ENCODE peak calls at places on chromosomes 12 and 14, in eight cellular contexts. One of them, this sample, is unnamed.

GRCh38 chr12:11886339-11886738 is 184.4 kb upstream of the BCL2L14 start:
- DNase-seq in tibial nerve: no peak
- DNase-seq in A549: no peak
- DNase-seq in sigmoid colon: no peak
- DNase-seq in H1: no peak
- DNase-seq in IMR-90: no peak
- DNase-seq in uterus: no peak
- DNase-seq in body of pancreas: no peak
- DNase-seq in this sample: no peak

GRCh38 chr12:10557766-10558165 is 52.1 kb downstream of the EIF2S3B start:
- DNase-seq in H1: no peak
- DNase-seq in tibial nerve: no peak
- DNase-seq in IMR-90: no peak
- DNase-seq in body of pancreas: no peak
- DNase-seq in sigmoid colon: no peak
- DNase-seq in uterus: no peak
- DNase-seq in A549: no peak
- DNase-seq in this sample: no peak

GRCh38 chr12:28110329-28110728 is 79.9 kb upstream of the CCDC91 start:
- DNase-seq in H1: no peak
- DNase-seq in tibial nerve: no peak
- DNase-seq in IMR-90: no peak
- DNase-seq in A549: no peak
- DNase-seq in sigmoid colon: no peak
- DNase-seq in uterus: no peak
- DNase-seq in body of pancreas: no peak
- DNase-seq in this sample: no peak

GRCh38 chr14:70162353-70162752 is 26.4 kb downstream of the SLC8A3 start:
- DNase-seq in body of pancreas: no peak
- DNase-seq in sigmoid colon: no peak
- DNase-seq in IMR-90: no peak
- DNase-seq in uterus: no peak
- DNase-seq in H1: no peak
- DNase-seq in tibial nerve: no peak
- DNase-seq in A549: no peak
- DNase-seq in this sample: no peak

GRCh38 chr12:48185181-48185919 is 1.9 kb downstream of the CCDC184 start:
- DNase-seq in H1: peak; percentile 63
- DNase-seq in tibial nerve: no peak
- DNase-seq in IMR-90: no peak
- DNase-seq in uterus: no peak
- DNase-seq in sigmoid colon: no peak
- DNase-seq in A549: no peak
- DNase-seq in body of pancreas: no peak
- DNase-seq in this sample: no peak

GRCh38 chr12:21523148-21523547 is 2.9 kb upstream of the SPX start:
- DNase-seq in tibial nerve: no peak
- DNase-seq in uterus: no peak
- DNase-seq in H1: no peak
- DNase-seq in sigmoid colon: no peak
- DNase-seq in body of pancreas: no peak
- DNase-seq in A549: no peak
- DNase-seq in IMR-90: no peak
- DNase-seq in this sample: no peak

GRCh38 chr12:28770329-28770728 is 378.7 kb upstream of the FAR2 start:
- DNase-seq in body of pancreas: no peak
- DNase-seq in H1: no peak
- DNase-seq in IMR-90: no peak
- DNase-seq in uterus: no peak
- DNase-seq in sigmoid colon: no peak
- DNase-seq in A549: no peak
- DNase-seq in tibial nerve: no peak
- DNase-seq in this sample: no peak

GRCh38 chr12:40137252-40137651 is 31.4 kb upstream of the SLC2A13 start:
- DNase-seq in sigmoid colon: no peak
- DNase-seq in tibial nerve: no peak
- DNase-seq in H1: no peak
- DNase-seq in IMR-90: peak; percentile 6
- DNase-seq in A549: no peak
- DNase-seq in body of pancreas: no peak
- DNase-seq in uterus: no peak
- DNase-seq in this sample: no peak

GRCh38 chr14:89330236-89331002 is 86.6 kb downstream of the FOXN3 start:
- DNase-seq in IMR-90: peak; percentile 97
- DNase-seq in A549: no peak
- DNase-seq in sigmoid colon: peak; percentile 83
- DNase-seq in H1: no peak
- DNase-seq in body of pancreas: peak; percentile 25
- DNase-seq in tibial nerve: peak; percentile 70
- DNase-seq in uterus: peak; percentile 57
- DNase-seq in this sample: no peak

GRCh38 chr14:96117997-96118790 is 79.0 kb downstream of the C14orf132 start:
- DNase-seq in IMR-90: no peak
- DNase-seq in sigmoid colon: no peak
- DNase-seq in body of pancreas: no peak
- DNase-seq in uterus: no peak
- DNase-seq in tibial nerve: no peak
- DNase-seq in H1: no peak
- DNase-seq in A549: no peak
- DNase-seq in this sample: no peak

GRCh38 chr14:90609376-90609775 is 206.9 kb downstream of the TTC7B start:
- DNase-seq in H1: no peak
- DNase-seq in sigmoid colon: peak; percentile 84
- DNase-seq in body of pancreas: no peak
- DNase-seq in IMR-90: no peak
- DNase-seq in A549: no peak
- DNase-seq in tibial nerve: no peak
- DNase-seq in uterus: no peak
- DNase-seq in this sample: no peak

GRCh38 chr12:59119676-59120075 is 199.4 kb upstream of the LRIG3 start:
- DNase-seq in IMR-90: peak; percentile 39
- DNase-seq in body of pancreas: no peak
- DNase-seq in A549: no peak
- DNase-seq in sigmoid colon: no peak
- DNase-seq in uterus: no peak
- DNase-seq in H1: no peak
- DNase-seq in tibial nerve: no peak
- DNase-seq in this sample: no peak

GRCh38 chr12:12008232-12008850 is 62.4 kb upstream of the BCL2L14 start:
- DNase-seq in IMR-90: no peak
- DNase-seq in body of pancreas: no peak
- DNase-seq in H1: peak; percentile 73
- DNase-seq in A549: no peak
- DNase-seq in sigmoid colon: no peak
- DNase-seq in tibial nerve: no peak
- DNase-seq in uterus: no peak
- DNase-seq in this sample: no peak

DNA sequence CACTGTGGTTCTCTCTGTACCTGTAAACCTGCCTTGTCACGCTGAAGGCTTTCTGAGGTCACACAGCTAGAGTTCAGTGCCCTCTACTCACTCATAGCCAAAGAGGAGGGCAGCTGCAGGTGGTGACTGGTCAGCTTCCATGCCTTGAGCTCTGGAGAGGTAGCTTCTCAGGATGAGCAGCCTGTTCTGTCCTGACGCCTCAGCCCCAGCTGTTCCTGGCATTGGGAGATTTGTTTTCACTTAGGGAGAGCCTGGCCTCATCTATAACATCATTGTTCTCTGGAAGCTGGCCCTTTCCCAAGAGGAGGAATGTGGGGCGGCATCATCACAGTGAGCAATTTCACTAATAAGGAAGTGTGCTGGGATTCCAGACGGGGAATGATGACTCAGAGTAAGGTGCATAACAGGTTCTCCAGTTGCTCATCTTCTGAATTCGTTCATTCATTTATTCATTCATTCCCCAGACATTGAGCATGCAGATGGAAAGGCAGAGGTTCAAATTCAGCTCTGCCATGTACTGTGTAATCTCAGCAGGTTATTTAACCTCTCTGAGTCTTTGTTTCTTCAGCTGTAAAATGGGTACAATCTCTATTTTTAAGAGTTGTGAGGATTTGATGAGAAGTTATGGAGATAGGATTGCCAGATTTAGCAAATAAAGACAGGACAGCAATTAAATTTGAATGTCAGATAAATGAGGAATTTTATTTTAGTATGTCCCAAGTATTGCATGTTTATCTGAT is 255.8 kb upstream of the CRY1 start:
- DNase-seq in IMR-90: peak; percentile 91
- DNase-seq in tibial nerve: peak; percentile 33
- DNase-seq in A549: peak; percentile 82
- DNase-seq in sigmoid colon: no peak
- DNase-seq in uterus: no peak
- DNase-seq in body of pancreas: peak; percentile 57
- DNase-seq in H1: no peak
- DNase-seq in this sample: peak; percentile 66
- H3K27ac ChIP-seq in IMR-90: no peak overlapping the region
- H3K27ac ChIP-seq in tibial nerve: no peak overlapping the region
- H3K27ac ChIP-seq in A549: peak overlapping the region; percentile 94
- H3K27ac ChIP-seq in sigmoid colon: no peak overlapping the region
- H3K27ac ChIP-seq in uterus: no peak overlapping the region
- H3K27ac ChIP-seq in body of pancreas: peak overlapping the region; percentile 50
- H3K27ac ChIP-seq in H1: no peak overlapping the region
- H3K27ac ChIP-seq in this sample: peak overlapping the region; percentile 84

DNA sequence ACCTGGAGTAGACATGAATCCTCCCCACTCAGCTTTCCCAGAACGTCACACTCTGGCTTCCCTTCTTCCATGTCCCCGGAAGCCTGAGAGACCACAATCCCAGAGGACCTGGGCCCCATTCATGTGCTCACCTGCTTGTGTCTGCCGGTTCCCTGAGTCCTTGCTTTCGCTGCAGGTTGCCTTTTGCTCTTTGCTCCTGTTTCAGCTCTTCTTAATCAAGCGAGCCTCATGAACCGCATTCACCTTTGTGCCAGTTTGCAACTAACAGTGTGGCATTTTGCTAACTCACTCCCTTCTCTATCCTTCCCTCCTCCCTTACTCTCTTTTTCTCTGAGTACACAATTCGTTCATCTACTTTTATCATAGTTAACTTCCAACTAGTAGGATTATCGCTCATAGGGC is 23.1 kb downstream of the ENTPD5 start:
- DNase-seq in IMR-90: no peak
- DNase-seq in tibial nerve: no peak
- DNase-seq in sigmoid colon: no peak
- DNase-seq in H1: no peak
- DNase-seq in uterus: no peak
- DNase-seq in body of pancreas: no peak
- DNase-seq in A549: no peak
- DNase-seq in this sample: no peak
- TF ChIP-seq POLR2A in IMR-90: no peak
- TF ChIP-seq POLR2A in tibial nerve: no peak
- TF ChIP-seq POLR2A in sigmoid colon: no peak
- TF ChIP-seq POLR2A in H1: no peak
- TF ChIP-seq POLR2A in uterus: no peak
- TF ChIP-seq POLR2A in body of pancreas: no peak
- TF ChIP-seq POLR2A in A549: no peak
- TF ChIP-seq POLR2A in this sample: no peak

GRCh38 chr14:54709867-54710266 is 142.9 kb downstream of the SAMD4A start:
- DNase-seq in uterus: no peak
- DNase-seq in A549: no peak
- DNase-seq in sigmoid colon: no peak
- DNase-seq in body of pancreas: no peak
- DNase-seq in tibial nerve: no peak
- DNase-seq in IMR-90: no peak
- DNase-seq in H1: no peak
- DNase-seq in this sample: no peak

GRCh38 chr14:54712371-54712998 is 145.6 kb downstream of the SAMD4A start:
- DNase-seq in sigmoid colon: no peak
- DNase-seq in IMR-90: peak; percentile 59
- DNase-seq in body of pancreas: no peak
- DNase-seq in A549: no peak
- DNase-seq in tibial nerve: peak; percentile 50
- DNase-seq in uterus: no peak
- DNase-seq in H1: no peak
- DNase-seq in this sample: no peak

GRCh38 chr14:54713364-54713763 is 146.4 kb downstream of the SAMD4A start:
- DNase-seq in A549: no peak
- DNase-seq in body of pancreas: no peak
- DNase-seq in H1: no peak
- DNase-seq in tibial nerve: no peak
- DNase-seq in IMR-90: peak; percentile 65
- DNase-seq in uterus: no peak
- DNase-seq in sigmoid colon: no peak
- DNase-seq in this sample: no peak

GRCh38 chr14:54711312-54711711 is 144.4 kb downstream of the SAMD4A start:
- DNase-seq in sigmoid colon: no peak
- DNase-seq in A549: no peak
- DNase-seq in body of pancreas: no peak
- DNase-seq in tibial nerve: no peak
- DNase-seq in uterus: no peak
- DNase-seq in IMR-90: no peak
- DNase-seq in H1: no peak
- DNase-seq in this sample: no peak

GRCh38 chr14:54711812-54712211 is 144.9 kb downstream of the SAMD4A start:
- DNase-seq in body of pancreas: no peak
- DNase-seq in sigmoid colon: no peak
- DNase-seq in H1: no peak
- DNase-seq in A549: no peak
- DNase-seq in uterus: no peak
- DNase-seq in tibial nerve: no peak
- DNase-seq in IMR-90: no peak
- DNase-seq in this sample: no peak
- H3K27ac ChIP-seq in body of pancreas: no peak overlapping the region
- H3K27ac ChIP-seq in sigmoid colon: peak overlapping the region; percentile 79
- H3K27ac ChIP-seq in H1: no peak overlapping the region
- H3K27ac ChIP-seq in A549: no peak overlapping the region
- H3K27ac ChIP-seq in uterus: peak overlapping the region; percentile 89
- H3K27ac ChIP-seq in tibial nerve: peak overlapping the region; percentile 17
- H3K27ac ChIP-seq in IMR-90: no peak overlapping the region
- H3K27ac ChIP-seq in this sample: peak overlapping the region; percentile 73

GRCh38 chr14:56992332-56992820 is 182.1 kb upstream of the OTX2 start:
- DNase-seq in H1: no peak
- DNase-seq in IMR-90: no peak
- DNase-seq in uterus: no peak
- DNase-seq in A549: no peak
- DNase-seq in body of pancreas: no peak
- DNase-seq in sigmoid colon: no peak
- DNase-seq in tibial nerve: no peak
- DNase-seq in this sample: no peak
- TF ChIP-seq POLR2A in H1: no peak
- TF ChIP-seq POLR2A in IMR-90: no peak
- TF ChIP-seq POLR2A in uterus: no peak
- TF ChIP-seq POLR2A in A549: no peak
- TF ChIP-seq POLR2A in body of pancreas: no peak
- TF ChIP-seq POLR2A in sigmoid colon: no peak
- TF ChIP-seq POLR2A in tibial nerve: no peak
- TF ChIP-seq POLR2A in this sample: no peak

GRCh38 chr12:105214141-105214540 is 21.8 kb downstream of the APPL2 start:
- DNase-seq in tibial nerve: no peak
- DNase-seq in A549: no peak
- DNase-seq in H1: no peak
- DNase-seq in IMR-90: peak; percentile 40
- DNase-seq in uterus: no peak
- DNase-seq in body of pancreas: no peak
- DNase-seq in sigmoid colon: no peak
- DNase-seq in this sample: peak; percentile 21
- H3K27ac ChIP-seq in tibial nerve: no peak overlapping the region
- H3K27ac ChIP-seq in A549: no peak overlapping the region
- H3K27ac ChIP-seq in H1: no peak overlapping the region
- H3K27ac ChIP-seq in IMR-90: no peak overlapping the region
- H3K27ac ChIP-seq in uterus: peak overlapping the region; percentile 77
- H3K27ac ChIP-seq in body of pancreas: peak overlapping the region; percentile 50
- H3K27ac ChIP-seq in sigmoid colon: no peak overlapping the region
- H3K27ac ChIP-seq in this sample: peak overlapping the region; percentile 94

This sample was measured in breast epithelium.